ENCODE peak calls at places on chromosomes 11 and 22, in six cellular contexts. One of them, this sample, is unnamed. For H3K9me2, the result is how much of the 10 kb centered on the place peaks cover.

GRCh38 chr11:26234451-26234850 is 97.5 kb upstream of the ANO3 start:
- DNase-seq in PC-3: peak
- DNase-seq in GM23338: no peak
- DNase-seq in GM23248: peak
- DNase-seq in hepatocyte: no peak
- DNase-seq in HCT116: no peak
- DNase-seq in this sample: no peak

GRCh38 chr11:119673389-119674336 is 55.3 kb downstream of the NECTIN1 start:
- DNase-seq in GM23338: no peak
- DNase-seq in HCT116: no peak
- DNase-seq in GM23248: no peak
- DNase-seq in hepatocyte: peak
- DNase-seq in PC-3: no peak
- DNase-seq in this sample: peak

GRCh38 chr11:34599406-34599901 is 21.4 kb upstream of the EHF start:
- DNase-seq in GM23248: peak
- DNase-seq in hepatocyte: peak
- DNase-seq in PC-3: peak
- DNase-seq in GM23338: no peak
- DNase-seq in HCT116: peak
- DNase-seq in this sample: no peak

GRCh38 chr11:130765951-130766649 is 150.2 kb downstream of the SNX19 start:
- DNase-seq in GM23338: no peak
- DNase-seq in hepatocyte: no peak
- DNase-seq in GM23248: peak
- DNase-seq in PC-3: no peak
- DNase-seq in HCT116: no peak
- DNase-seq in this sample: peak

GRCh38 chr11:1401656-1402221 is 12.0 kb downstream of the BRSK2 start:
- DNase-seq in HCT116: no peak
- DNase-seq in PC-3: peak
- DNase-seq in hepatocyte: peak
- DNase-seq in GM23248: peak
- DNase-seq in GM23338: peak
- DNase-seq in this sample: peak

GRCh38 chr11:127651175-127651887 is 650.8 kb upstream of the KIRREL3 start:
- DNase-seq in HCT116: no peak
- DNase-seq in GM23338: no peak
- DNase-seq in GM23248: peak
- DNase-seq in hepatocyte: no peak
- DNase-seq in PC-3: peak
- DNase-seq in this sample: no peak

GRCh38 chr11:3807856-3808845 is at the start of gene PGAP2:
- DNase-seq in GM23248: peak
- DNase-seq in GM23338: peak
- DNase-seq in PC-3: peak
- DNase-seq in HCT116: peak
- DNase-seq in hepatocyte: peak
- DNase-seq in this sample: peak

GRCh38 chr22:43658823-43659222 is 153.3 kb downstream of the EFCAB6 start:
- DNase-seq in HCT116: no peak
- DNase-seq in GM23338: peak
- DNase-seq in GM23248: no peak
- DNase-seq in PC-3: no peak
- DNase-seq in hepatocyte: no peak
- DNase-seq in this sample: no peak

GRCh38 chr11:110305169-110306018 is 9.0 kb upstream of the RDX start:
- DNase-seq in hepatocyte: peak
- DNase-seq in HCT116: no peak
- DNase-seq in GM23248: peak
- DNase-seq in PC-3: peak
- DNase-seq in GM23338: no peak
- DNase-seq in this sample: no peak

GRCh38 chr11:24617856-24618255 is 121.0 kb downstream of the LUZP2 start:
- DNase-seq in HCT116: no peak
- DNase-seq in GM23248: no peak
- DNase-seq in GM23338: no peak
- DNase-seq in hepatocyte: no peak
- DNase-seq in PC-3: peak
- DNase-seq in this sample: no peak

GRCh38 chr11:103863497-103863896 is 172.9 kb upstream of the DDI1 start:
- DNase-seq in GM23248: peak
- DNase-seq in GM23338: no peak
- DNase-seq in hepatocyte: no peak
- DNase-seq in HCT116: no peak
- DNase-seq in PC-3: no peak
- DNase-seq in this sample: no peak

GRCh38 chr11:72776844-72777754 is 16.7 kb downstream of the STARD10 start:
- DNase-seq in hepatocyte: peak
- DNase-seq in HCT116: no peak
- DNase-seq in PC-3: no peak
- DNase-seq in GM23338: no peak
- DNase-seq in GM23248: no peak
- DNase-seq in this sample: no peak

GRCh38 chr11:67033661-67034166 is 10.8 kb downstream of the SYT12 start:
- DNase-seq in PC-3: peak
- DNase-seq in HCT116: no peak
- DNase-seq in hepatocyte: no peak
- DNase-seq in GM23248: peak
- DNase-seq in GM23338: no peak
- DNase-seq in this sample: no peak

GRCh38 chr11:96088914-96089313 is 165.0 kb upstream of the MTMR2 start:
- DNase-seq in HCT116: no peak
- DNase-seq in GM23338: no peak
- DNase-seq in GM23248: no peak
- DNase-seq in PC-3: no peak
- DNase-seq in hepatocyte: no peak
- DNase-seq in this sample: no peak

GRCh38 chr22:24768537-24769374 is 5.8 kb downstream of the PIWIL3 start:
- DNase-seq in hepatocyte: peak
- DNase-seq in GM23338: peak
- DNase-seq in PC-3: peak
- DNase-seq in HCT116: peak
- DNase-seq in GM23248: peak
- DNase-seq in this sample: peak

GRCh38 chr11:2690596-2691354 is 9.0 kb downstream of the KCNQ1OT1 start:
- DNase-seq in GM23248: no peak
- DNase-seq in PC-3: no peak
- DNase-seq in HCT116: no peak
- DNase-seq in hepatocyte: no peak
- DNase-seq in GM23338: peak
- DNase-seq in this sample: no peak

GRCh38 chr22:49156662-49157285 is 670.9 kb downstream of the BRD1 start:
- DNase-seq in hepatocyte: peak
- DNase-seq in GM23248: no peak
- DNase-seq in GM23338: no peak
- DNase-seq in PC-3: peak
- DNase-seq in HCT116: no peak
- DNase-seq in this sample: no peak

GRCh38 chr11:14261094-14261493 is 97.9 kb downstream of the RRAS2 start:
- DNase-seq in hepatocyte: no peak
- DNase-seq in GM23248: no peak
- DNase-seq in GM23338: no peak
- DNase-seq in HCT116: no peak
- DNase-seq in PC-3: no peak
- DNase-seq in this sample: no peak

GRCh38 chr11:48022445-48022844 is 42.1 kb downstream of the PTPRJ start:
- DNase-seq in hepatocyte: no peak
- DNase-seq in GM23338: no peak
- DNase-seq in HCT116: no peak
- DNase-seq in PC-3: no peak
- DNase-seq in GM23248: no peak
- DNase-seq in this sample: peak

GRCh38 chr22:23179381-23180294 is 671 bp upstream of the BCR start:
- DNase-seq in PC-3: no peak
- DNase-seq in HCT116: no peak
- DNase-seq in hepatocyte: peak
- DNase-seq in GM23248: peak
- DNase-seq in GM23338: peak
- DNase-seq in this sample: peak

GRCh38 chr22:28759861-28760560 is 12.5 kb upstream of the CCDC117 start:
- DNase-seq in GM23338: peak
- DNase-seq in PC-3: no peak
- DNase-seq in GM23248: no peak
- DNase-seq in hepatocyte: no peak
- DNase-seq in HCT116: no peak
- DNase-seq in this sample: peak

GRCh38 chr22:48574776-48575566 is 1252.7 kb downstream of the BRD1 start:
- DNase-seq in hepatocyte: peak
- DNase-seq in PC-3: no peak
- DNase-seq in HCT116: no peak
- DNase-seq in GM23248: peak
- DNase-seq in GM23338: peak
- DNase-seq in this sample: no peak

GRCh38 chr11:121508449-121508848 is 55.7 kb upstream of the SORL1-AS1 start:
- DNase-seq in GM23338: peak
- DNase-seq in hepatocyte: no peak
- DNase-seq in GM23248: no peak
- DNase-seq in PC-3: no peak
- DNase-seq in HCT116: no peak
- DNase-seq in this sample: no peak

GRCh38 chr22:30606455-30607299 is at the start of gene TCN2:
- DNase-seq in GM23248: peak
- DNase-seq in PC-3: peak
- DNase-seq in HCT116: no peak
- DNase-seq in GM23338: peak
- DNase-seq in hepatocyte: peak
- DNase-seq in this sample: no peak

GRCh38 chr22:21719024-21719423 is 16.6 kb downstream of the YPEL1 start:
- DNase-seq in HCT116: no peak
- DNase-seq in PC-3: no peak
- DNase-seq in GM23338: no peak
- DNase-seq in hepatocyte: no peak
- DNase-seq in GM23248: no peak
- DNase-seq in this sample: peak

GRCh38 chr11:32434387-32435151 is 770 bp downstream of the WT1 start:
- DNase-seq in hepatocyte: no peak
- DNase-seq in GM23338: peak
- DNase-seq in GM23248: no peak
- DNase-seq in PC-3: peak
- DNase-seq in HCT116: no peak
- DNase-seq in this sample: no peak

GRCh38 chr22:32407936-32408335 is 4.1 kb downstream of the RTCB start:
- DNase-seq in HCT116: no peak
- DNase-seq in PC-3: no peak
- DNase-seq in GM23248: no peak
- DNase-seq in hepatocyte: no peak
- DNase-seq in GM23338: no peak
- DNase-seq in this sample: no peak

GRCh38 chr22:38740116-38740723 is 15.6 kb downstream of the SUN2 start:
- DNase-seq in GM23248: no peak
- DNase-seq in hepatocyte: no peak
- DNase-seq in HCT116: no peak
- DNase-seq in GM23338: no peak
- DNase-seq in PC-3: no peak
- DNase-seq in this sample: no peak

GRCh38 chr22:45992737-45993136 is 15.8 kb upstream of the WNT7B start:
- DNase-seq in GM23338: no peak
- DNase-seq in GM23248: no peak
- DNase-seq in PC-3: no peak
- DNase-seq in hepatocyte: no peak
- DNase-seq in HCT116: no peak
- DNase-seq in this sample: no peak
- H3K9me2 ChIP-seq in GM23338: under half
- H3K9me2 ChIP-seq in GM23248: under half
- H3K9me2 ChIP-seq in PC-3: under half
- H3K9me2 ChIP-seq in hepatocyte: under half
- H3K9me2 ChIP-seq in HCT116: under half
- H3K9me2 ChIP-seq in this sample: under half

GRCh38 chr11:73783483-73784020 is 4.1 kb upstream of the MRPL48 start:
- DNase-seq in PC-3: no peak
- DNase-seq in hepatocyte: no peak
- DNase-seq in HCT116: no peak
- DNase-seq in GM23338: no peak
- DNase-seq in GM23248: no peak
- DNase-seq in this sample: no peak

GRCh38 chr11:73784734-73785133 is 2.9 kb upstream of the MRPL48 start:
- DNase-seq in GM23248: no peak
- DNase-seq in PC-3: no peak
- DNase-seq in HCT116: no peak
- DNase-seq in GM23338: no peak
- DNase-seq in hepatocyte: no peak
- DNase-seq in this sample: no peak

GRCh38 chr11:73784080-73784634 is 3.5 kb upstream of the MRPL48 start:
- DNase-seq in GM23248: peak
- DNase-seq in PC-3: no peak
- DNase-seq in GM23338: peak
- DNase-seq in hepatocyte: peak
- DNase-seq in HCT116: peak
- DNase-seq in this sample: peak

GRCh38 chr11:73787643-73788537 is at the start of gene MRPL48:
- DNase-seq in GM23338: peak
- DNase-seq in PC-3: peak
- DNase-seq in GM23248: peak
- DNase-seq in hepatocyte: peak
- DNase-seq in HCT116: peak
- DNase-seq in this sample: peak

DNA sequence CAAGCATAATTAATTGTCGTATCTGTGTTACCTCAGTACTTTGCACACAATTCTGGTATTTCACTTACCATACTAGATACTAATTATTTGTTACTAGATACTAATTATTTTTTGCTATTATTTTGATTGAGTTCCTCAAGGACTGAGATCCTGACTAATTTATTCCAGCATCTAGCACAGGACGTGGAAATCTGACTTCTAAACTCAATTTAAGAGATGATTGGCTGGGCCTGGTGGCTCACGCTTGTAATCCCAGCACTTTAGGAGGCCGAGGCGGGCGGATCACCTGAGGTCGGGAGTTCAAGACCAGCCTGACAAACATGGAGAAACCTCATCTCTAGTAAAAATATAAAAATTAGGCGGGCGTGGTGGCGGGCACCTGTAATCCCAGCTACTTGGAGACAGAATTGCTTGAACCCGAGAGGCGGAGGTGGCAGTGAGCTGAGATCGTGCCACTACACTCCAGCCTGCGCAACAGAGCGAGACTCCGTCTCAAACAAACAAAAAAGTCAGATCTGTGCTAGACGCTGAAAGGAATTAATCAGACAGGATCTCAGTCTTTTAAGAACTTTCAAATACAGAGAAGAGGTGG is 527 bp upstream of the MRPL48 start:
- DNase-seq in GM23338: no peak
- DNase-seq in GM23248: peak
- DNase-seq in PC-3: no peak
- DNase-seq in HCT116: no peak
- DNase-seq in hepatocyte: no peak
- DNase-seq in this sample: peak
- H3K9me2 ChIP-seq in GM23338: under half
- H3K9me2 ChIP-seq in GM23248: under half
- H3K9me2 ChIP-seq in PC-3: under half
- H3K9me2 ChIP-seq in HCT116: under half
- H3K9me2 ChIP-seq in hepatocyte: under half
- H3K9me2 ChIP-seq in this sample: under half

GRCh38 chr11:16394947-16395346 is 38.6 kb upstream of the SOX6 start:
- DNase-seq in HCT116: no peak
- DNase-seq in GM23248: no peak
- DNase-seq in hepatocyte: no peak
- DNase-seq in GM23338: no peak
- DNase-seq in PC-3: no peak
- DNase-seq in this sample: no peak
- H3K9me2 ChIP-seq in HCT116: under half
- H3K9me2 ChIP-seq in GM23248: under half
- H3K9me2 ChIP-seq in hepatocyte: under half
- H3K9me2 ChIP-seq in GM23338: under half
- H3K9me2 ChIP-seq in PC-3: under half
- H3K9me2 ChIP-seq in this sample: under half

GRCh38 chr11:115297330-115297729 is 206.9 kb downstream of the CADM1 start:
- DNase-seq in PC-3: no peak
- DNase-seq in HCT116: no peak
- DNase-seq in hepatocyte: no peak
- DNase-seq in GM23338: no peak
- DNase-seq in GM23248: no peak
- DNase-seq in this sample: no peak
- H3K9me2 ChIP-seq in PC-3: under half
- H3K9me2 ChIP-seq in HCT116: under half
- H3K9me2 ChIP-seq in hepatocyte: under half
- H3K9me2 ChIP-seq in GM23338: under half
- H3K9me2 ChIP-seq in GM23248: under half
- H3K9me2 ChIP-seq in this sample: under half

This sample was measured in OCI-LY7.